ENCODE peak calls at places on chromosomes 7 and 10, in eight cellular contexts. I, T, Z, N, K, J, X and B are unnamed samples.
A peak's percentile ranks its signal among the peaks of the same experiment; 100 is the strongest.

GRCh38 chr7:26035552-26035951 is 116.4 kb upstream of the NFE2L3 start:
- DNase-seq in N (no peak), I (no peak), Z (no peak), K (no peak), T (no peak), J (no peak), X (no peak), B (no peak)

GRCh38 chr7:116650436-116650835 is 21.6 kb upstream of the MET start:
- DNase-seq in K (no peak), X (no peak), Z (no peak), N (no peak), I (no peak), J (no peak), T (no peak), B (no peak)

GRCh38 chr7:129434846-129435318 is 650 bp downstream of the STRIP2 start:
- DNase-seq in X (no peak), T (peak; percentile 24), K (no peak), J (peak; percentile 54), Z (no peak), I (peak; percentile 14), N (no peak), B (peak; percentile 43)

GRCh38 chr7:22183522-22184280 is 173.3 kb downstream of the RAPGEF5 start:
- DNase-seq in J (no peak), Z (no peak), T (no peak), X (no peak), N (no peak), I (no peak), K (no peak), B (no peak)

GRCh38 chr7:151342102-151342646 is 562 bp downstream of the NUB1 start:
- DNase-seq in Z (no peak), K (no peak), I (no peak), N (no peak), T (no peak), X (no peak), J (no peak), B (peak; percentile 75)

GRCh38 chr7:46099091-46099490 is 178.0 kb upstream of the IGFBP3 start:
- DNase-seq in T (no peak), X (no peak), K (no peak), I (peak; percentile 45), J (no peak), Z (no peak), N (no peak), B (no peak)

GRCh38 chr7:112630565-112630964 is 149.8 kb downstream of the LSMEM1 start:
- DNase-seq in X (peak; percentile 1), Z (no peak), K (no peak), T (no peak), I (peak; percentile 27), J (no peak), N (no peak), B (no peak)

GRCh38 chr10:47207280-47207613 is 92.8 kb upstream of the GDF10 start:
- DNase-seq in X (no peak), N (no peak), K (no peak), I (no peak), J (peak; percentile 59), Z (peak; percentile 61), T (no peak), B (no peak)

GRCh38 chr10:308572-309085 is 173.4 kb downstream of the ZMYND11 start:
- DNase-seq in Z (no peak), I (no peak), K (no peak), J (no peak), X (no peak), N (no peak), T (no peak), B (no peak)

GRCh38 chr10:2037966-2038493 is 300.7 kb upstream of the ADARB2 start:
- DNase-seq in Z (no peak), N (no peak), T (no peak), K (no peak), X (no peak), I (no peak), J (no peak), B (no peak)

GRCh38 chr7:51308738-51309102 is 7.9 kb downstream of the COBL start:
- DNase-seq in N (no peak), T (no peak), J (no peak), X (no peak), I (no peak), K (no peak), Z (no peak), B (no peak)

GRCh38 chr10:125039354-125039769 is 97.4 kb downstream of the ZRANB1 start:
- DNase-seq in N (no peak), Z (no peak), I (no peak), X (no peak), K (no peak), T (no peak), J (no peak), B (no peak)

GRCh38 chr10:1054684-1055083 is 1.5 kb upstream of the WDR37 start:
- DNase-seq in J (no peak), K (no peak), N (no peak), Z (no peak), X (no peak), I (no peak), T (no peak), B (no peak)

GRCh38 chr10:47372726-47373125 is 11.4 kb downstream of the ZNF488 start:
- DNase-seq in K (no peak), X (no peak), T (no peak), J (no peak), N (no peak), Z (peak; percentile 21), I (no peak), B (no peak)

GRCh38 chr7:14071045-14071444 is 81.6 kb upstream of the ETV1 start:
- DNase-seq in X (no peak), J (no peak), T (no peak), K (no peak), I (no peak), N (no peak), Z (no peak), B (no peak)

GRCh38 chr7:7190142-7190541 is 7.8 kb downstream of the C1GALT1 start:
- DNase-seq in I (peak; percentile 74), K (no peak), T (no peak), N (no peak), J (peak; percentile 44), X (no peak), Z (no peak), B (no peak)

GRCh38 chr7:26292768-26293560 is 1.3 kb downstream of the SNX10 start:
- DNase-seq in N (no peak), Z (no peak), I (no peak), X (no peak), K (no peak), T (peak; percentile 37), J (no peak), B (no peak)

GRCh38 chr7:117068511-117069155 is 115.3 kb downstream of the ST7 start:
- DNase-seq in I (no peak), N (no peak), Z (no peak), T (no peak), X (no peak), K (no peak), J (no peak), B (no peak)

GRCh38 chr7:11193888-11194287 is 220.2 kb downstream of the PHF14 start:
- DNase-seq in K (no peak), Z (no peak), N (no peak), J (no peak), I (no peak), T (no peak), X (no peak), B (no peak)

GRCh38 chr7:24587853-24588252 is 14.6 kb downstream of the PALS2 start:
- DNase-seq in X (no peak), T (peak; percentile 62), J (peak; percentile 33), K (no peak), I (no peak), N (no peak), Z (no peak), B (no peak)
- TF ChIP-seq CTCF in X (peak; percentile 37), T (peak; percentile 68), J (peak; percentile 24), K (peak; percentile 19), I (peak; percentile 26), N (peak; percentile 62), Z (no peak), B (peak; percentile 30)

GRCh38 chr7:152859781-152860191 is 100.2 kb downstream of the ACTR3B start:
- DNase-seq in N (peak; percentile 13), K (no peak), J (no peak), Z (no peak), I (no peak), X (no peak), T (peak; percentile 22), B (no peak)
- TF ChIP-seq CTCF in N (peak; percentile 75), K (peak; percentile 48), J (peak; percentile 32), Z (peak; percentile 17), I (peak; percentile 12), X (peak; percentile 31), T (peak; percentile 67), B (peak; percentile 21)

GRCh38 chr10:113987805-113988204 is 55.9 kb upstream of the ADRB1 start:
- DNase-seq in N (no peak), Z (peak; percentile 88), X (no peak), J (no peak), I (no peak), K (no peak), T (no peak), B (no peak)
- TF ChIP-seq CTCF in N (no peak), Z (no peak), X (no peak), J (no peak), I (no peak), K (no peak), T (no peak), B (no peak)

GRCh38 chr10:123581656-123582055 is 84.5 kb upstream of the GPR26 start:
- DNase-seq in J (no peak), Z (no peak), T (no peak), N (no peak), K (no peak), X (no peak), I (no peak), B (no peak)

GRCh38 chr10:123580426-123580825 is 85.7 kb upstream of the GPR26 start:
- DNase-seq in T (no peak), J (no peak), K (no peak), I (no peak), N (no peak), Z (no peak), X (no peak), B (no peak)

GRCh38 chr10:123584419-123584775 is 81.8 kb upstream of the GPR26 start:
- DNase-seq in J (no peak), K (no peak), T (no peak), I (no peak), X (no peak), Z (no peak), N (no peak), B (no peak)

GRCh38 chr10:123583639-123584418 is 82.3 kb upstream of the GPR26 start:
- DNase-seq in X (no peak), I (peak; percentile 21), T (peak; percentile 61), J (peak; percentile 94), N (peak; percentile 88), K (peak; percentile 41), Z (no peak), B (peak; percentile 73)

DNA sequence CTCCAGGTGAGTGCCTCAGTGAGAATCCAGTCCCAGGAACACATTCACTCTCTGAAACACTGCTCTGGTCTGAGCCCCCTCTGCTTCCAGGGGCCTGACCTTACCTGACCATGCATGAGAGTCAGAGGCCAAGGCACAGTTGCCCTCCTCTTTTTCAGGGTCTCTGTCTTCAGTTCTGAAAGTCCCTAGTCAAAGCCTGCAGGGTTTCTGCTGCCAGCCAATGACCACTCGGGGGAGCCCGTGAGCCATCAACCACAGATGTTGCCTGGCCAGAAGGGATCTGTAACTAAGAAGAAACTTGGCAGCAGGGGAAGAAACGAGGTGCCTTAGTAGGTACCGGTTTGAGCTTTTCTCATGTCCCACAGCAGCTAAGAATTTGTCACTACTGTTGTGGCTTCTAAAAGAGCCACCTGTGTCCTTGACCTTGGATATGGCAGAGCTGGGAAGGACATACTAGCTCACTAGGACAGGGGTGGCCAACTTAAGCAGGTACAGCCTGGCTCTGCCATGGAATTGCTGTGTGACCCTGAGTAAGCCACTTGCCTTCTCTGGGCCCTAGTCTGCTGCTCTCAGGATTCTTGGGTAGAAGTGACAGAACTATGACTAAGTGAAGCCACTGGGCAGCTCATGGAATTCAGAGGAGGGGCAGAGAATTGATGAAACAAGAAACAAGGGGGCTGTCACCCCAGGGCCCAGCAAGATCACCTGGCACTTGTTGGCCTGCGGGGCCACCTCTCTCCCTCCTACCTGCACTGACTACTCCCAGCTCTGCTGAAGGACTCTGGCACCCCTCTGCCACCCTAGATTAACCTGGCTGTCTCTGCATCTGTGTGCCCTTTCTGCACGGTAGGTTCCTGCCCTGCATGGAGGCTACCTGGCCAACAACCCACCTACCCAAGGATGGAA is 83.8 kb upstream of the GPR26 start:
- DNase-seq in I (peak; percentile 45), X (no peak), Z (peak; percentile 68), T (peak; percentile 75), N (peak; percentile 64), J (peak; percentile 85), K (no peak), B (peak; percentile 82)
- TF ChIP-seq CTCF in I (peak; percentile 68), X (peak; percentile 82), Z (peak; percentile 85), T (peak; percentile 78), N (peak; percentile 87), J (peak; percentile 96), K (peak; percentile 96), B (peak; percentile 68)